ENCODE peak calls at places on chromosomes 5 and 9, in nine cellular contexts. One of them, this sample, is unnamed.

GRCh38 chr5:104815212-104815611 is 1252.6 kb upstream of the NUDT12 start:
- DNase-seq in MV-4-11: no peak
- DNase-seq in neuronal stem cell: peak; percentile 3
- DNase-seq in GM04503: no peak
- DNase-seq in mesenchymal stem cell: no peak
- DNase-seq in fibroblast of pulmonary artery: no peak
- DNase-seq in left cardiac atrium: no peak
- DNase-seq in ACHN: no peak
- DNase-seq in GDM1: no peak
- DNase-seq in this sample: no peak

GRCh38 chr9:27125030-27125429 is 16.0 kb downstream of the TEK start:
- DNase-seq in MV-4-11: no peak
- DNase-seq in neuronal stem cell: no peak
- DNase-seq in GM04503: peak; percentile 81
- DNase-seq in mesenchymal stem cell: peak; percentile 97
- DNase-seq in fibroblast of pulmonary artery: peak; percentile 99
- DNase-seq in left cardiac atrium: peak; percentile 63
- DNase-seq in ACHN: peak; percentile 21
- DNase-seq in GDM1: no peak
- DNase-seq in this sample: peak; percentile 99

GRCh38 chr5:150593996-150594395 is 46.5 kb upstream of the SYNPO start:
- DNase-seq in MV-4-11: no peak
- DNase-seq in neuronal stem cell: no peak
- DNase-seq in GM04503: no peak
- DNase-seq in mesenchymal stem cell: no peak
- DNase-seq in fibroblast of pulmonary artery: no peak
- DNase-seq in left cardiac atrium: peak; percentile 42
- DNase-seq in ACHN: no peak
- DNase-seq in GDM1: no peak
- DNase-seq in this sample: no peak

GRCh38 chr9:133893191-133893994 is 98.7 kb downstream of the VAV2 start:
- DNase-seq in MV-4-11: no peak
- DNase-seq in neuronal stem cell: no peak
- DNase-seq in GM04503: no peak
- DNase-seq in mesenchymal stem cell: no peak
- DNase-seq in fibroblast of pulmonary artery: no peak
- DNase-seq in left cardiac atrium: no peak
- DNase-seq in ACHN: no peak
- DNase-seq in GDM1: no peak
- DNase-seq in this sample: no peak

GRCh38 chr9:16191691-16192402 is 639.0 kb downstream of the CCDC171 start:
- DNase-seq in MV-4-11: peak; percentile 13
- DNase-seq in neuronal stem cell: peak; percentile 70
- DNase-seq in GM04503: peak; percentile 35
- DNase-seq in mesenchymal stem cell: peak; percentile 92
- DNase-seq in fibroblast of pulmonary artery: peak; percentile 90
- DNase-seq in left cardiac atrium: peak; percentile 86
- DNase-seq in ACHN: peak; percentile 39
- DNase-seq in GDM1: peak; percentile 9
- DNase-seq in this sample: peak; percentile 96

GRCh38 chr9:10562581-10563343 is 50.0 kb downstream of the PTPRD start:
- DNase-seq in MV-4-11: no peak
- DNase-seq in neuronal stem cell: no peak
- DNase-seq in GM04503: no peak
- DNase-seq in mesenchymal stem cell: peak; percentile 53
- DNase-seq in fibroblast of pulmonary artery: peak; percentile 0
- DNase-seq in left cardiac atrium: no peak
- DNase-seq in ACHN: no peak
- DNase-seq in GDM1: no peak
- DNase-seq in this sample: no peak

GRCh38 chr9:91571036-91571435 is 147.4 kb upstream of the NFIL3 start:
- DNase-seq in MV-4-11: no peak
- DNase-seq in neuronal stem cell: no peak
- DNase-seq in GM04503: no peak
- DNase-seq in mesenchymal stem cell: peak; percentile 10
- DNase-seq in fibroblast of pulmonary artery: no peak
- DNase-seq in left cardiac atrium: no peak
- DNase-seq in ACHN: no peak
- DNase-seq in GDM1: no peak
- DNase-seq in this sample: peak; percentile 42

GRCh38 chr9:105401651-105402050 is 46.2 kb upstream of the FSD1L start:
- DNase-seq in MV-4-11: no peak
- DNase-seq in neuronal stem cell: no peak
- DNase-seq in GM04503: no peak
- DNase-seq in mesenchymal stem cell: peak; percentile 54
- DNase-seq in fibroblast of pulmonary artery: peak; percentile 71
- DNase-seq in left cardiac atrium: no peak
- DNase-seq in ACHN: no peak
- DNase-seq in GDM1: no peak
- DNase-seq in this sample: peak; percentile 57

GRCh38 chr9:34995288-34996060 is 5.9 kb downstream of the DNAJB5 start:
- DNase-seq in MV-4-11: no peak
- DNase-seq in neuronal stem cell: no peak
- DNase-seq in GM04503: peak; percentile 54
- DNase-seq in mesenchymal stem cell: peak; percentile 38
- DNase-seq in fibroblast of pulmonary artery: peak; percentile 93
- DNase-seq in left cardiac atrium: no peak
- DNase-seq in ACHN: no peak
- DNase-seq in GDM1: no peak
- DNase-seq in this sample: peak; percentile 79

This sample was measured in fibroblast of the aortic adventitia.